ENCODE peak calls at places on chromosomes 5 and 9, in eight cellular contexts. S, J, Z, L, A, H, T and X are unnamed samples.

GRCh38 chr5:135587849-135588248 is 9.1 kb upstream of the CXCL14 start:
- DNase-seq in S (no peak), J (no peak), Z (no peak), L (no peak), A (no peak), H (no peak), T (no peak), X (no peak)

GRCh38 chr9:27499481-27499880 is 24.6 kb upstream of the IFNK start:
- DNase-seq in S (no peak), J (no peak), Z (no peak), L (peak; percentile 85), A (no peak), H (peak; percentile 2), T (no peak), X (no peak)

GRCh38 chr5:87210076-87210475 is 57.6 kb upstream of the RASA1 start:
- DNase-seq in S (no peak), J (no peak), Z (no peak), L (no peak), A (no peak), H (no peak), T (no peak), X (no peak)

GRCh38 chr5:1282139-1282992 is 12.5 kb downstream of the TERT start:
- DNase-seq in S (no peak), J (no peak), Z (peak; percentile 5), L (peak; percentile 19), A (no peak), H (no peak), T (no peak), X (no peak)

GRCh38 chr9:129981180-129981907 is 61.6 kb downstream of the FNBP1 start:
- DNase-seq in S (no peak), J (peak; percentile 67), Z (peak; percentile 77), L (no peak), A (no peak), H (peak; percentile 88), T (no peak), X (no peak)

GRCh38 chr5:38463634-38464521 is 92.6 kb downstream of the LIFR start:
- DNase-seq in S (no peak), J (no peak), Z (no peak), L (peak; percentile 77), A (no peak), H (peak; percentile 88), T (no peak), X (no peak)

GRCh38 chr9:4287386-4287785 is 12.5 kb downstream of the GLIS3 start:
- DNase-seq in S (no peak), J (no peak), Z (no peak), L (no peak), A (no peak), H (no peak), T (no peak), X (no peak)

GRCh38 chr9:105059260-105059659 is 131.3 kb upstream of the ABCA1 start:
- DNase-seq in S (no peak), J (no peak), Z (no peak), L (no peak), A (no peak), H (no peak), T (no peak), X (no peak)

GRCh38 chr9:131361202-131361833 is 32.6 kb upstream of the PRRC2B start:
- DNase-seq in S (peak; percentile 26), J (no peak), Z (peak; percentile 20), L (no peak), A (peak; percentile 19), H (peak; percentile 98), T (no peak), X (no peak)

GRCh38 chr9:70398145-70398556 is 16.3 kb downstream of the KLF9 start:
- DNase-seq in S (peak; percentile 71), J (no peak), Z (peak; percentile 68), L (no peak), A (peak; percentile 55), H (no peak), T (no peak), X (peak; percentile 42)

GRCh38 chr5:73947876-73948275 is 321.9 kb downstream of the ARHGEF28 start:
- DNase-seq in S (no peak), J (no peak), Z (no peak), L (no peak), A (no peak), H (no peak), T (no peak), X (no peak)

GRCh38 chr9:136140046-136140445 is 21.4 kb upstream of the TMEM250 start:
- DNase-seq in S (no peak), J (no peak), Z (no peak), L (peak; percentile 85), A (no peak), H (no peak), T (no peak), X (no peak)

GRCh38 chr5:1874348-1874747 is 8.4 kb downstream of the IRX4 start:
- DNase-seq in S (no peak), J (no peak), Z (no peak), L (no peak), A (no peak), H (no peak), T (no peak), X (no peak)

GRCh38 chr9:113011911-113012381 is at the start of gene ZNF883:
- DNase-seq in S (no peak), J (peak; percentile 73), Z (peak; percentile 29), L (peak; percentile 23), A (peak; percentile 36), H (peak; percentile 31), T (peak; percentile 78), X (peak; percentile 30)

GRCh38 chr9:123338710-123339665 is 17.0 kb upstream of the CRB2 start:
- DNase-seq in S (no peak), J (peak; percentile 46), Z (no peak), L (no peak), A (peak; percentile 63), H (no peak), T (no peak), X (peak; percentile 17)

GRCh38 chr9:79637180-79637925 is 65.6 kb downstream of the TLE4 start:
- DNase-seq in S (no peak), J (no peak), Z (no peak), L (no peak), A (no peak), H (no peak), T (no peak), X (no peak)

GRCh38 chr9:87309236-87309635 is 188.4 kb upstream of the DAPK1 start:
- DNase-seq in S (no peak), J (no peak), Z (no peak), L (no peak), A (no peak), H (no peak), T (no peak), X (no peak)

GRCh38 chr5:173302546-173303155 is 25.6 kb downstream of the STC2 start:
- DNase-seq in S (no peak), J (no peak), Z (no peak), L (peak; percentile 37), A (no peak), H (peak; percentile 72), T (peak; percentile 71), X (no peak)

GRCh38 chr9:34089311-34089710 is 37.2 kb downstream of the DCAF12 start:
- DNase-seq in S (no peak), J (no peak), Z (no peak), L (no peak), A (no peak), H (no peak), T (no peak), X (no peak)

GRCh38 chr5:40578501-40579451 is 100.9 kb upstream of the PTGER4 start:
- DNase-seq in S (no peak), J (no peak), Z (no peak), L (no peak), A (peak; percentile 24), H (no peak), T (no peak), X (peak; percentile 0)

GRCh38 chr5:90135979-90136378 is 273.6 kb downstream of the CETN3 start:
- DNase-seq in S (no peak), J (peak; percentile 17), Z (no peak), L (no peak), A (no peak), H (no peak), T (peak; percentile 66), X (no peak)

GRCh38 chr5:175872287-175873089 is 1.1 kb downstream of the CPLX2 start:
- DNase-seq in S (no peak), J (no peak), Z (no peak), L (no peak), A (no peak), H (no peak), T (peak; percentile 59), X (no peak)

GRCh38 chr9:12702160-12702758 is 9.1 kb downstream of the TYRP1 start:
- DNase-seq in S (no peak), J (peak; percentile 36), Z (peak; percentile 51), L (no peak), A (no peak), H (peak; percentile 41), T (peak; percentile 55), X (no peak)

GRCh38 chr9:91483835-91484234 is 60.2 kb upstream of the NFIL3 start:
- DNase-seq in S (no peak), J (no peak), Z (no peak), L (no peak), A (no peak), H (no peak), T (no peak), X (no peak)

GRCh38 chr9:4548796-4549725 is 58.8 kb downstream of the SLC1A1 start:
- DNase-seq in S (no peak), J (no peak), Z (no peak), L (no peak), A (no peak), H (no peak), T (peak; percentile 73), X (no peak)

GRCh38 chr9:6965566-6965965 is 207.8 kb downstream of the KDM4C start:
- DNase-seq in S (no peak), J (no peak), Z (no peak), L (no peak), A (no peak), H (no peak), T (no peak), X (no peak)

GRCh38 chr5:134371834-134372340 is 518 bp downstream of the UBE2B start:
- DNase-seq in S (no peak), J (peak; percentile 73), Z (peak; percentile 34), L (no peak), A (peak; percentile 69), H (no peak), T (peak; percentile 86), X (peak; percentile 13)